ENCODE peak calls at places on chromosomes 12 and 14, in six cellular contexts. V is HL-60, W is GM12891, N is suprapubic skin, X is HCT116, M is endothelial cell of umbilical vein. E is an unnamed sample.
A peak's percentile ranks its signal among the peaks of the same experiment; 100 is the strongest.

GRCh38 chr12:112389228-112389627 is 7.0 kb upstream of the HECTD4 start:
- DNase-seq in V (no peak), W (no peak), N (no peak), X (no peak), M (no peak), E (no peak)

GRCh38 chr14:71327691-71328090 is 420.4 kb downstream of the PCNX1 start:
- DNase-seq in V (no peak), W (no peak), N (no peak), X (no peak), M (no peak), E (no peak)

GRCh38 chr12:32561931-32562341 is 117.2 kb upstream of the DNM1L start:
- DNase-seq in V (no peak), W (no peak), N (no peak), X (no peak), M (peak; percentile 35), E (no peak)

GRCh38 chr14:75246546-75247285 is 31.9 kb upstream of the FOS start:
- DNase-seq in V (no peak), W (no peak), N (no peak), X (no peak), M (no peak), E (no peak)

GRCh38 chr14:30855345-30856037 is 18.9 kb upstream of the COCH start:
- DNase-seq in V (no peak), W (no peak), N (no peak), X (no peak), M (no peak), E (no peak)

GRCh38 chr14:64540208-64541202 is at the start of gene HSPA2:
- DNase-seq in V (peak; percentile 83), W (peak; percentile 89), N (peak; percentile 99), X (peak; percentile 94), M (peak; percentile 100), E (peak; percentile 99)

GRCh38 chr12:128974881-128975280 is 121.6 kb downstream of the GLT1D1 start:
- DNase-seq in V (no peak), W (no peak), N (no peak), X (no peak), M (no peak), E (no peak)

GRCh38 chr12:47988073-47989022 is 15.9 kb downstream of the COL2A1 start:
- DNase-seq in V (no peak), W (no peak), N (peak; percentile 53), X (no peak), M (no peak), E (no peak)

GRCh38 chr12:65585648-65586420 is 238.4 kb upstream of the HMGA2 start:
- DNase-seq in V (no peak), W (no peak), N (no peak), X (no peak), M (no peak), E (no peak)

GRCh38 chr14:76784881-76785280 is 23.6 kb downstream of the VASH1 start:
- DNase-seq in V (no peak), W (peak; percentile 74), N (no peak), X (peak; percentile 60), M (peak; percentile 90), E (peak; percentile 63)

GRCh38 chr12:28869197-28869596 is 279.9 kb upstream of the FAR2 start:
- DNase-seq in V (no peak), W (no peak), N (no peak), X (no peak), M (peak; percentile 11), E (no peak)

GRCh38 chr14:75619598-75619997 is 41.1 kb downstream of the ERG28 start:
- DNase-seq in V (no peak), W (no peak), N (no peak), X (no peak), M (no peak), E (no peak)

GRCh38 chr14:100588671-100589070 is 1.5 kb upstream of the BEGAIN start:
- DNase-seq in V (no peak), W (no peak), N (peak; percentile 36), X (no peak), M (no peak), E (no peak)

GRCh38 chr14:103527408-103528157 is 1.4 kb upstream of the TRMT61A start:
- DNase-seq in V (no peak), W (no peak), N (peak; percentile 68), X (no peak), M (no peak), E (no peak)

GRCh38 chr12:52617403-52617785 is 965 bp downstream of the KRT73 start:
- DNase-seq in V (no peak), W (no peak), N (no peak), X (no peak), M (no peak), E (no peak)

GRCh38 chr12:128803788-128804187 is 20.0 kb downstream of the SLC15A4 start:
- DNase-seq in V (no peak), W (no peak), N (no peak), X (no peak), M (no peak), E (no peak)

GRCh38 chr12:92614502-92614901 is 88.3 kb upstream of the PLEKHG7 start:
- DNase-seq in V (no peak), W (no peak), N (no peak), X (no peak), M (no peak), E (no peak)

GRCh38 chr12:15256760-15257159 is 35.5 kb upstream of the RERG start:
- DNase-seq in V (no peak), W (no peak), N (peak; percentile 61), X (no peak), M (no peak), E (no peak)

GRCh38 chr12:17992002-17992656 is 97.9 kb downstream of the RERGL start:
- DNase-seq in V (peak; percentile 30), W (peak; percentile 3), N (no peak), X (peak; percentile 28), M (peak; percentile 57), E (no peak)

GRCh38 chr12:29149691-29150382 is 759 bp downstream of the FAR2 start:
- DNase-seq in V (no peak), W (peak; percentile 22), N (no peak), X (no peak), M (no peak), E (no peak)

GRCh38 chr12:13534645-13535398 is 338.3 kb downstream of the EMP1 start:
- DNase-seq in V (peak; percentile 6), W (no peak), N (peak; percentile 67), X (peak; percentile 51), M (peak; percentile 68), E (peak; percentile 79)

GRCh38 chr12:58387199-58387598 is 445.8 kb downstream of the ATP23 start:
- DNase-seq in V (no peak), W (no peak), N (no peak), X (peak; percentile 38), M (no peak), E (no peak)

GRCh38 chr12:27319394-27319793 is 13.2 kb upstream of the BMAL2 start:
- DNase-seq in V (no peak), W (no peak), N (no peak), X (no peak), M (no peak), E (no peak)
- TF ChIP-seq POLR2AphosphoS5 in V (no peak), W (no peak), N (no peak), X (no peak), M (no peak), E (no peak)

DNA sequence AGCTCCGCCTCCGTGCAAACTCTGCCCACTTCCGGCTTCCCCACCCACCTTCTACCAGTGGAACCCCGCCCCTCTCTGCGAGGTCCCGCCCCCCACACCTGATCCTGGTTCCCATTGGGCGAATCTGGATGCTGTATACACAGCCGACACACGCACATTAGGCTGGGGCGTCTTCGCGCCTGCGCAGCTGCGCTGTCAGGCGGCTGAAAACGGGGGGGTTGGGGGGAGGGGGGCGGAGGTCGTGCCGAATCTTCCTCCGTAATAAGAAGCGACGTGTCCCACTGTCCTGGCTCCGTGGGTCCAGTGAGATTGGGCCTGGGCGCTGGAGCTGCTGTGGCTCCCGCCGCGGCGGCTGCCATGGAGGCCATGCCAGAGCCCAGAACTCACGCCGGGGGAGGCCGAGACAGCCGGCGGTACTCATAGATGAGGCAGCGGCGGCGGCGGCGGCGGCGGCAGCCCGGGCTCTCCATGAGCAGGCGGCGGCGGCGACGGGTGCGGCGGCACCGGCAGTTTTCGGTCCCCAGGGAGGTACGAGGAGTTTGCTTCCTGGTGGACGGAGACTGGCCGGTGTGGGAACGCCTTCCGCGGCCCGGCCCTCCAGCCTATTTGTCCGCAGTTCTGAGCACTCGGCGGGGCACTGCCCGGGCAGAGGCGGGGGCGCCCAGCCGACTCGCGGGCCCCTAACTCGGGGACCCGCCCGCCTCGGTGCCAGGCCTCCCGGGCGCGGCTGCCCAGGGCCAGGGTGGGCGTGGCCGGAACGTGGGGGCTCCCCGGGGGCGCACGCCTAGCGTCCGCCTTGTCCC is 64.5 kb downstream of the KLHL28 start:
- DNase-seq in V (peak; percentile 85), W (peak; percentile 83), N (peak; percentile 100), X (peak; percentile 95), M (peak; percentile 97), E (peak; percentile 99)
- TF ChIP-seq POLR2AphosphoS5 in V (no peak), W (peak; percentile 28), N (no peak), X (peak; percentile 57), M (peak; percentile 37), E (no peak)

GRCh38 chr14:88895116-88895515 is 70.7 kb downstream of the TTC8 start:
- DNase-seq in V (no peak), W (no peak), N (no peak), X (no peak), M (no peak), E (no peak)
- TF ChIP-seq POLR2AphosphoS5 in V (no peak), W (no peak), N (no peak), X (no peak), M (no peak), E (no peak)

GRCh38 chr12:125056306-125056705 is 8.9 kb upstream of the AACS start:
- DNase-seq in V (no peak), W (no peak), N (no peak), X (no peak), M (no peak), E (no peak)
- TF ChIP-seq POLR2AphosphoS5 in V (no peak), W (no peak), N (no peak), X (no peak), M (no peak), E (no peak)

GRCh38 chr14:58272589-58273372 is 25.6 kb upstream of the ARID4A start:
- DNase-seq in V (no peak), W (no peak), N (no peak), X (no peak), M (peak; percentile 29), E (peak; percentile 44)
- TF ChIP-seq POLR2AphosphoS5 in V (peak; percentile 11), W (peak; percentile 58), N (no peak), X (no peak), M (no peak), E (no peak)